ENCODE peak calls at places on chromosomes 16 and 17, in six cellular contexts. F, U, I, M, Q and N are unnamed samples. For H3K36me3, the result is how much of the 10 kb centered on the place peaks cover.

GRCh38 chr17:19513897-19514488 is 19.7 kb upstream of the SLC47A1 start:
- DNase-seq in F (no peak), U (peak), I (no peak), M (peak), Q (peak), N (peak)

GRCh38 chr16:13797718-13798117 is 122.2 kb upstream of the ERCC4 start:
- DNase-seq in F (no peak), U (no peak), I (no peak), M (no peak), Q (no peak), N (no peak)

GRCh38 chr16:27551046-27551445 is 1.1 kb downstream of the KATNIP start:
- DNase-seq in F (no peak), U (no peak), I (no peak), M (no peak), Q (no peak), N (no peak)

GRCh38 chr16:1183235-1183907 is 30.5 kb downstream of the CACNA1H start:
- DNase-seq in F (no peak), U (no peak), I (no peak), M (peak), Q (peak), N (no peak)

GRCh38 chr17:62765351-62765750 is 42.8 kb downstream of the MARCHF10 start:
- DNase-seq in F (no peak), U (no peak), I (no peak), M (peak), Q (no peak), N (no peak)

GRCh38 chr17:73210002-73210678 is 17.3 kb downstream of the COG1 start:
- DNase-seq in F (no peak), U (no peak), I (no peak), M (no peak), Q (no peak), N (no peak)

GRCh38 chr17:17220529-17220928 is 14.4 kb upstream of the PLD6 start:
- DNase-seq in F (no peak), U (no peak), I (no peak), M (no peak), Q (no peak), N (no peak)

GRCh38 chr16:9650284-9650683 is 531.9 kb downstream of the GRIN2A start:
- DNase-seq in F (no peak), U (no peak), I (no peak), M (no peak), Q (no peak), N (no peak)

GRCh38 chr16:82091225-82091624 is 56.2 kb downstream of the HSD17B2 start:
- DNase-seq in F (no peak), U (no peak), I (no peak), M (no peak), Q (no peak), N (no peak)

GRCh38 chr17:61317779-61318178 is 81.9 kb upstream of the TBX2 start:
- DNase-seq in F (no peak), U (no peak), I (no peak), M (no peak), Q (peak), N (no peak)

GRCh38 chr17:78176548-78177025 is 8.2 kb downstream of the SYNGR2 start:
- DNase-seq in F (no peak), U (peak), I (no peak), M (peak), Q (peak), N (peak)

GRCh38 chr17:53061446-53061845 is 761.3 kb upstream of the KIF2B start:
- DNase-seq in F (no peak), U (no peak), I (no peak), M (no peak), Q (no peak), N (no peak)

GRCh38 chr16:3190949-3191353 is 2.9 kb downstream of the OR1F1 start:
- DNase-seq in F (no peak), U (no peak), I (no peak), M (peak), Q (no peak), N (no peak)

GRCh38 chr17:28018439-28019070 is 23.9 kb upstream of the NLK start:
- DNase-seq in F (no peak), U (no peak), I (no peak), M (no peak), Q (no peak), N (no peak)

GRCh38 chr17:55261311-55261710 is 3.4 kb upstream of the HLF start:
- DNase-seq in F (no peak), U (no peak), I (no peak), M (no peak), Q (no peak), N (no peak)

GRCh38 chr17:20206591-20206990 is 197.4 kb downstream of the SPECC1 start:
- DNase-seq in F (no peak), U (no peak), I (no peak), M (no peak), Q (no peak), N (no peak)

GRCh38 chr17:29722411-29723198 is 99.9 kb upstream of the CORO6 start:
- DNase-seq in F (no peak), U (peak), I (no peak), M (no peak), Q (no peak), N (no peak)

GRCh38 chr17:13102477-13102876 is 84.7 kb upstream of the ELAC2 start:
- DNase-seq in F (no peak), U (no peak), I (no peak), M (no peak), Q (no peak), N (no peak)

GRCh38 chr16:28193530-28194423 is 18.0 kb downstream of the XPO6 start:
- DNase-seq in F (peak), U (no peak), I (no peak), M (no peak), Q (no peak), N (peak)

GRCh38 chr16:49856741-49857330 is 924 bp upstream of the ZNF423 start:
- DNase-seq in F (no peak), U (peak), I (no peak), M (peak), Q (peak), N (peak)

GRCh38 chr16:69607674-69608073 is 41.9 kb downstream of the NFAT5 start:
- DNase-seq in F (no peak), U (no peak), I (no peak), M (no peak), Q (no peak), N (no peak)

GRCh38 chr16:25155553-25156460 is 44.3 kb downstream of the LCMT1 start:
- DNase-seq in F (no peak), U (no peak), I (no peak), M (no peak), Q (no peak), N (no peak)

GRCh38 chr17:38349097-38349904 is 2.3 kb upstream of the SOCS7 start:
- DNase-seq in F (no peak), U (peak), I (no peak), M (peak), Q (peak), N (peak)

GRCh38 chr17:44209786-44210341 is 9.6 kb downstream of the UBTF start:
- DNase-seq in F (no peak), U (no peak), I (no peak), M (no peak), Q (no peak), N (no peak)

GRCh38 chr17:82091264-82092066 is 6.6 kb downstream of the FASN start:
- DNase-seq in F (no peak), U (no peak), I (no peak), M (no peak), Q (no peak), N (no peak)

GRCh38 chr17:82088838-82089722 is 9.0 kb downstream of the FASN start:
- DNase-seq in F (no peak), U (no peak), I (no peak), M (no peak), Q (no peak), N (no peak)

GRCh38 chr17:82092094-82092586 is 5.9 kb downstream of the FASN start:
- DNase-seq in F (no peak), U (no peak), I (no peak), M (no peak), Q (no peak), N (no peak)

GRCh38 chr17:82089723-82090548 is 8.1 kb downstream of the FASN start:
- DNase-seq in F (no peak), U (no peak), I (no peak), M (no peak), Q (peak), N (no peak)

GRCh38 chr17:82090549-82091263 is 7.3 kb downstream of the FASN start:
- DNase-seq in F (no peak), U (no peak), I (no peak), M (no peak), Q (peak), N (no peak)
- H3K36me3 ChIP-seq in F (half or more), U (under half), I (half or more), M (under half), Q (half or more), N (under half)

DNA sequence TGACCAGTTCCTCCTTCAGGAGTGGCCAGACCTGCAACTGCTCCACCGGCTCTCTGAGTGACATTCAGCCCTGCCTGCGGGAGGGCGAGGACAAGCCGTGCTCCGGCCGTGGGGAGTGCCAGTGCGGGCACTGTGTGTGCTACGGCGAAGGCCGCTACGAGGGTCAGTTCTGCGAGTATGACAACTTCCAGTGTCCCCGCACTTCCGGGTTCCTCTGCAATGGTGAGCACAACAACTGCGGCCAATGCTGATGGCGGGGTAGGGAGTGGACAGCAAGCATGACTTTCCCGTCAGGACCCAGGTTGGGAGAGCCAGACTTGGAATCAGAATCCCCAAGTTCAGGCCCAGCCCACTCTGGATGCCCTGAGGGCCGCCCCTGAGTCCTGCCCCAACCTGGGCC is 12.2 kb downstream of the ITGB4 start:
- DNase-seq in F (no peak), U (no peak), I (no peak), M (no peak), Q (no peak), N (no peak)
- H3K36me3 ChIP-seq in F (half or more), U (under half), I (under half), M (under half), Q (under half), N (under half)

GRCh38 chr17:32356378-32356743 is 6.4 kb downstream of the ZNF207 start:
- DNase-seq in F (no peak), U (no peak), I (no peak), M (no peak), Q (no peak), N (no peak)
- H3K36me3 ChIP-seq in F (half or more), U (under half), I (under half), M (under half), Q (half or more), N (under half)

GRCh38 chr16:67879462-67879861 is 5.2 kb upstream of the NRN1L start:
- DNase-seq in F (no peak), U (no peak), I (no peak), M (no peak), Q (no peak), N (no peak)

GRCh38 chr16:67878846-67879245 is 5.8 kb upstream of the NRN1L start:
- DNase-seq in F (no peak), U (no peak), I (no peak), M (no peak), Q (no peak), N (no peak)

GRCh38 chr16:67877064-67877463 is 4.2 kb downstream of the EDC4 start:
- DNase-seq in F (no peak), U (no peak), I (no peak), M (no peak), Q (no peak), N (no peak)

GRCh38 chr16:67879936-67880335 is 4.7 kb upstream of the NRN1L start:
- DNase-seq in F (no peak), U (no peak), I (no peak), M (no peak), Q (no peak), N (no peak)

DNA sequence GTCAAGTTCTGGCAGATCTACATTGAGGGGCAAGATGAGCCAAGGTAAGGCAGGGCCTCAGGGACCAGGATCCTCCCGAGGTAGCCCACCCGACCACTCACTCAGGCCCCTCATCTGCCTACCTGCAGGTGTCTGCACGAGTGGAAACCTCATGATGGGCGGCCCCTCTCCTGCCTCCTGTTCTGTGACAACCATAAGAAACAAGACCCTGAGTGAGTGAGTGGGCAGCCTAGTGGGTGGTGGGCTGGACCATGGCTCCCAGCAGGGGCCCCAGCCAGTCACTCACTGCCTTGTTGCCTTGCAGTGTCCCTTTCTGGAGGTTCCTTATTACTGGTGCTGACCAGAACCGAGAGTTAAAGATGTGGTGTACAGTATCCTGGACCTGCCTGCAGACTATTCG is 5.4 kb downstream of the EDC4 start:
- DNase-seq in F (no peak), U (no peak), I (no peak), M (no peak), Q (no peak), N (no peak)
- H3K36me3 ChIP-seq in F (half or more), U (under half), I (half or more), M (under half), Q (half or more), N (under half)

GRCh38 chr17:79942011-79942405 is 93.7 kb downstream of the TBC1D16 start:
- DNase-seq in F (peak), U (no peak), I (no peak), M (no peak), Q (no peak), N (no peak)
- H3K36me3 ChIP-seq in F (under half), U (under half), I (under half), M (under half), Q (half or more), N (under half)

GRCh38 chr17:746181-746580 is 5.9 kb downstream of the GEMIN4 start:
- DNase-seq in F (no peak), U (no peak), I (no peak), M (no peak), Q (no peak), N (no peak)
- H3K36me3 ChIP-seq in F (half or more), U (under half), I (under half), M (under half), Q (half or more), N (under half)

GRCh38 chr17:80246266-80246681 is 14.4 kb upstream of the RNF213 start:
- DNase-seq in F (no peak), U (no peak), I (no peak), M (no peak), Q (no peak), N (no peak)

GRCh38 chr17:80246726-80247125 is 13.9 kb upstream of the RNF213 start:
- DNase-seq in F (no peak), U (no peak), I (no peak), M (no peak), Q (no peak), N (no peak)

GRCh38 chr17:80243526-80244433 is 16.9 kb upstream of the RNF213 start:
- DNase-seq in F (no peak), U (no peak), I (no peak), M (no peak), Q (no peak), N (no peak)

GRCh38 chr17:80245566-80246265 is 14.9 kb upstream of the RNF213 start:
- DNase-seq in F (no peak), U (no peak), I (no peak), M (no peak), Q (no peak), N (no peak)

GRCh38 chr17:80244871-80245509 is 15.7 kb upstream of the RNF213 start:
- DNase-seq in F (no peak), U (no peak), I (no peak), M (no peak), Q (no peak), N (no peak)
- H3K36me3 ChIP-seq in F (under half), U (under half), I (under half), M (under half), Q (under half), N (under half)